ENCODE peak calls at places on chromosomes 16 and 17, in seven cellular contexts. G is HT-29; X is NCI-H524; C is ovary; K is activated CD4-positive, CD25-positive, alpha-beta regulatory T cell; E is mucosa of descending colon; J is activated CD4-positive, alpha-beta T cell treated with anti-CD3 and anti-CD28 coated beads, Interleukin-2, amount 50 U/mL, for 48 hours. R is an unnamed sample.

GRCh38 chr17:41763327-41763726 is 23.2 kb downstream of the JUP start:
- DNase-seq in X (no peak), J (no peak), E (no peak), G (no peak), C (no peak), K (no peak), R (no peak)

GRCh38 chr16:89031715-89032659 is 55.0 kb upstream of the CBFA2T3 start:
- DNase-seq in C (no peak), K (no peak), J (peak; percentile 60), E (peak; percentile 49), X (no peak), G (peak; percentile 25), R (no peak)

GRCh38 chr17:83179811-83180210 is 100.4 kb downstream of the METRNL start:
- DNase-seq in G (no peak), K (no peak), C (no peak), X (no peak), E (no peak), J (no peak), R (no peak)

GRCh38 chr17:54982399-54982798 is 13.8 kb downstream of the STXBP4 start:
- DNase-seq in K (no peak), E (no peak), X (no peak), C (peak; percentile 50), G (no peak), J (no peak), R (no peak)

GRCh38 chr16:49281843-49282642 is 405 bp upstream of the CBLN1 start:
- DNase-seq in J (peak; percentile 76), C (peak; percentile 59), E (peak; percentile 95), X (peak; percentile 95), G (peak; percentile 89), K (no peak), R (peak; percentile 95)

GRCh38 chr16:85354623-85355514 is 242.6 kb upstream of the CIBAR2 start:
- DNase-seq in X (peak; percentile 76), J (no peak), E (no peak), C (no peak), G (peak; percentile 12), K (no peak), R (peak; percentile 85)

GRCh38 chr17:67289174-67289876 is 44.3 kb upstream of the HELZ start:
- DNase-seq in J (no peak), G (no peak), E (peak; percentile 48), X (no peak), C (peak; percentile 86), K (no peak), R (no peak)

GRCh38 chr16:61934591-61934990 is 101.6 kb downstream of the CDH8 start:
- DNase-seq in C (no peak), E (no peak), J (no peak), X (no peak), K (no peak), G (no peak), R (peak; percentile 1)

GRCh38 chr16:11727945-11728543 is 14.6 kb downstream of the TXNDC11 start:
- DNase-seq in K (no peak), C (no peak), E (no peak), J (no peak), G (no peak), X (no peak), R (no peak)

GRCh38 chr16:61413026-61413425 is 623.2 kb downstream of the CDH8 start:
- DNase-seq in G (no peak), X (peak; percentile 36), E (no peak), C (no peak), J (no peak), K (no peak), R (peak; percentile 52)

GRCh38 chr16:280552-280951 is at the start of gene ARHGDIG:
- DNase-seq in C (no peak), K (no peak), J (no peak), E (no peak), G (no peak), X (no peak), R (no peak)

GRCh38 chr16:54153240-54153934 is 133.2 kb downstream of the IRX3 start:
- DNase-seq in G (no peak), X (no peak), J (no peak), K (no peak), E (no peak), C (no peak), R (no peak)

GRCh38 chr17:3512512-3513171 is 36.8 kb downstream of the ASPA start:
- DNase-seq in E (peak; percentile 68), C (peak; percentile 75), J (no peak), K (no peak), X (no peak), G (no peak), R (no peak)

GRCh38 chr17:51745993-51746392 is 412.5 kb downstream of the CA10 start:
- DNase-seq in C (no peak), E (no peak), X (no peak), K (no peak), G (no peak), J (no peak), R (no peak)

GRCh38 chr16:51286272-51286671 is 135.2 kb upstream of the SALL1 start:
- DNase-seq in X (no peak), C (no peak), G (no peak), J (no peak), E (no peak), K (no peak), R (no peak)

GRCh38 chr16:48434653-48435318 is 49.6 kb upstream of the SIAH1 start:
- DNase-seq in J (no peak), C (no peak), K (no peak), G (no peak), X (no peak), E (no peak), R (no peak)

GRCh38 chr16:3180445-3180878 is 7.5 kb upstream of the OR1F1 start:
- DNase-seq in C (no peak), J (peak; percentile 33), X (no peak), K (no peak), G (no peak), E (no peak), R (peak; percentile 74)

GRCh38 chr17:73338050-73338491 is 26.3 kb upstream of the CDC42EP4 start:
- DNase-seq in J (no peak), X (no peak), K (no peak), C (peak; percentile 59), E (no peak), G (no peak), R (no peak)

GRCh38 chr16:49698931-49699715 is 156.8 kb downstream of the ZNF423 start:
- DNase-seq in E (no peak), G (no peak), K (no peak), C (peak; percentile 74), J (no peak), X (no peak), R (peak; percentile 4)

GRCh38 chr17:15263680-15264079 is 1.4 kb downstream of the PMP22 start:
- DNase-seq in C (no peak), E (no peak), G (no peak), K (no peak), X (no peak), J (no peak), R (no peak)

GRCh38 chr17:14808425-14808824 is 456.7 kb downstream of the PMP22 start:
- DNase-seq in C (no peak), G (no peak), J (no peak), X (no peak), E (no peak), K (no peak), R (no peak)

GRCh38 chr17:59423137-59423703 is 91.8 kb downstream of the YPEL2 start:
- DNase-seq in G (no peak), C (no peak), E (no peak), X (no peak), J (no peak), K (no peak), R (no peak)

GRCh38 chr17:58351710-58352017 is 337 bp downstream of the SUPT4H1 start:
- DNase-seq in C (no peak), G (no peak), X (no peak), K (no peak), J (peak; percentile 44), E (no peak), R (no peak)

GRCh38 chr16:76059186-76059585 is 218.0 kb upstream of the CNTNAP4 start:
- DNase-seq in E (no peak), G (no peak), J (no peak), K (no peak), C (no peak), X (no peak), R (no peak)

GRCh38 chr16:81900014-81900413 is 111.3 kb downstream of the SDR42E1 start:
- DNase-seq in X (no peak), E (no peak), C (no peak), J (no peak), G (peak; percentile 15), K (no peak), R (no peak)

GRCh38 chr16:86307518-86307903 is 202.8 kb upstream of the FOXF1 start:
- DNase-seq in K (no peak), C (no peak), G (peak; percentile 11), E (no peak), J (no peak), X (no peak), R (no peak)

GRCh38 chr17:45006927-45007461 is 38.9 kb upstream of the C1QL1 start:
- DNase-seq in X (peak; percentile 92), K (no peak), G (no peak), J (no peak), E (no peak), C (no peak), R (peak; percentile 100)

GRCh38 chr17:5526821-5527598 is 40.6 kb downstream of the MIS12 start:
- DNase-seq in G (no peak), X (no peak), C (no peak), E (peak; percentile 34), K (peak; percentile 8), J (peak; percentile 80), R (peak; percentile 84)

GRCh38 chr17:28702752-28703150 is 8.9 kb downstream of the PROCA1 start:
- DNase-seq in E (no peak), C (no peak), J (no peak), K (no peak), X (no peak), G (no peak), R (no peak)

GRCh38 chr16:31404353-31405064 is 11.4 kb downstream of the ITGAD start:
- DNase-seq in C (no peak), K (no peak), G (no peak), J (no peak), E (no peak), X (no peak), R (peak; percentile 9)

GRCh38 chr17:61799812-61800484 is 63.4 kb downstream of the BRIP1 start:
- DNase-seq in G (no peak), C (no peak), X (no peak), J (no peak), K (no peak), E (no peak), R (no peak)

GRCh38 chr17:20127660-20128413 is 118.7 kb downstream of the SPECC1 start:
- DNase-seq in C (no peak), K (no peak), E (no peak), J (no peak), G (no peak), X (no peak), R (peak; percentile 40)

GRCh38 chr17:64315032-64315490 is 52.0 kb upstream of the TEX2 start:
- DNase-seq in G (no peak), X (no peak), C (peak; percentile 91), J (no peak), E (peak; percentile 69), K (no peak), R (no peak)

GRCh38 chr17:13931111-13931526 is 138.2 kb upstream of the COX10 start:
- DNase-seq in C (no peak), X (no peak), K (no peak), J (no peak), G (no peak), E (no peak), R (no peak)

GRCh38 chr17:63240106-63240505 is 206.0 kb downstream of the CYB561 start:
- DNase-seq in G (no peak), J (no peak), X (no peak), E (no peak), C (no peak), K (no peak), R (no peak)

GRCh38 chr17:38585056-38585804 is 20.5 kb downstream of the SRCIN1 start:
- DNase-seq in X (peak; percentile 65), G (no peak), J (no peak), C (no peak), K (no peak), E (no peak), R (peak; percentile 71)

GRCh38 chr16:89187337-89188063 is 12.8 kb downstream of the SLC22A31 start:
- DNase-seq in C (no peak), K (no peak), J (peak; percentile 35), G (peak; percentile 22), X (no peak), E (no peak), R (no peak)

GRCh38 chr17:76398523-76399174 is 14.2 kb downstream of the SPHK1 start:
- DNase-seq in C (no peak), E (no peak), K (no peak), J (no peak), X (no peak), G (no peak), R (no peak)